ENCODE peak calls at places on chromosomes 13 and 19, in four cellular contexts. One of them, this sample, is unnamed. For H3K9me3, the result is how much of the 10 kb centered on the place peaks cover.

GRCh38 chr13:54337526-54337925 is 1308.9 kb downstream of the OLFM4 start:
- DNase-seq in A549: no peak
- DNase-seq in left lung: no peak
- DNase-seq in cardiac muscle cell: no peak
- DNase-seq in this sample: no peak

GRCh38 chr19:16627194-16627927 is 643 bp downstream of the MED26 start:
- DNase-seq in A549: peak
- DNase-seq in cardiac muscle cell: peak
- DNase-seq in left lung: peak
- DNase-seq in this sample: no peak

GRCh38 chr19:4120531-4120930 is 3.4 kb downstream of the MAP2K2 start:
- DNase-seq in left lung: no peak
- DNase-seq in cardiac muscle cell: no peak
- DNase-seq in A549: no peak
- DNase-seq in this sample: no peak

GRCh38 chr19:7550987-7551761 is 15.7 kb downstream of the PNPLA6 start:
- DNase-seq in left lung: peak
- DNase-seq in cardiac muscle cell: peak
- DNase-seq in A549: no peak
- DNase-seq in this sample: no peak

GRCh38 chr13:42420304-42420703 is 148.4 kb downstream of the AKAP11 start:
- DNase-seq in left lung: no peak
- DNase-seq in cardiac muscle cell: no peak
- DNase-seq in A549: no peak
- DNase-seq in this sample: no peak

GRCh38 chr13:23657056-23657455 is 86.8 kb downstream of the TNFRSF19 start:
- DNase-seq in A549: no peak
- DNase-seq in left lung: no peak
- DNase-seq in cardiac muscle cell: no peak
- DNase-seq in this sample: no peak

GRCh38 chr19:29264897-29265296 is 51.9 kb upstream of the UQCRFS1 start:
- DNase-seq in left lung: no peak
- DNase-seq in A549: no peak
- DNase-seq in cardiac muscle cell: no peak
- DNase-seq in this sample: no peak

GRCh38 chr13:49606747-49607648 is 21.3 kb upstream of the ARL11 start:
- DNase-seq in cardiac muscle cell: peak
- DNase-seq in A549: peak
- DNase-seq in left lung: peak
- DNase-seq in this sample: peak

GRCh38 chr13:46615888-46616531 is 63.0 kb downstream of the LRCH1 start:
- DNase-seq in cardiac muscle cell: no peak
- DNase-seq in A549: no peak
- DNase-seq in left lung: no peak
- DNase-seq in this sample: no peak

GRCh38 chr13:65638572-65639168 is 1591.5 kb downstream of the PCDH9 start:
- DNase-seq in A549: peak
- DNase-seq in cardiac muscle cell: peak
- DNase-seq in left lung: no peak
- DNase-seq in this sample: no peak

GRCh38 chr19:6616011-6616410 is 25.1 kb upstream of the CD70 start:
- DNase-seq in left lung: no peak
- DNase-seq in cardiac muscle cell: no peak
- DNase-seq in A549: no peak
- DNase-seq in this sample: no peak

GRCh38 chr19:39156230-39156890 is 30.8 kb downstream of the PAK4 start:
- DNase-seq in cardiac muscle cell: no peak
- DNase-seq in A549: no peak
- DNase-seq in left lung: peak
- DNase-seq in this sample: no peak

GRCh38 chr19:6752257-6753177 is 13.0 kb downstream of the TRIP10 start:
- DNase-seq in cardiac muscle cell: peak
- DNase-seq in A549: no peak
- DNase-seq in left lung: no peak
- DNase-seq in this sample: no peak

GRCh38 chr19:5628919-5629481 is 6.1 kb downstream of the SAFB start:
- DNase-seq in cardiac muscle cell: no peak
- DNase-seq in A549: no peak
- DNase-seq in left lung: no peak
- DNase-seq in this sample: no peak

GRCh38 chr19:56088454-56089215 is 32.5 kb downstream of the ZNF787 start:
- DNase-seq in left lung: no peak
- DNase-seq in cardiac muscle cell: no peak
- DNase-seq in A549: no peak
- DNase-seq in this sample: no peak

GRCh38 chr13:66689037-66689619 is 541.0 kb downstream of the PCDH9 start:
- DNase-seq in A549: no peak
- DNase-seq in cardiac muscle cell: peak
- DNase-seq in left lung: no peak
- DNase-seq in this sample: no peak

GRCh38 chr13:97395437-97396136 is 38.4 kb upstream of the RAP2A start:
- DNase-seq in cardiac muscle cell: no peak
- DNase-seq in left lung: no peak
- DNase-seq in A549: peak
- DNase-seq in this sample: no peak

GRCh38 chr19:7229735-7230134 is 64.5 kb downstream of the INSR start:
- DNase-seq in cardiac muscle cell: no peak
- DNase-seq in left lung: no peak
- DNase-seq in A549: no peak
- DNase-seq in this sample: no peak

GRCh38 chr13:113591750-113592149 is 7.2 kb downstream of the TFDP1 start:
- DNase-seq in left lung: no peak
- DNase-seq in cardiac muscle cell: no peak
- DNase-seq in A549: no peak
- DNase-seq in this sample: no peak

GRCh38 chr13:43686557-43686956 is 100.2 kb downstream of the ENOX1 start:
- DNase-seq in cardiac muscle cell: no peak
- DNase-seq in left lung: no peak
- DNase-seq in A549: peak
- DNase-seq in this sample: no peak

GRCh38 chr19:55088543-55089265 is 13.0 kb downstream of the EPS8L1 start:
- DNase-seq in cardiac muscle cell: peak
- DNase-seq in left lung: no peak
- DNase-seq in A549: peak
- DNase-seq in this sample: peak

DNA sequence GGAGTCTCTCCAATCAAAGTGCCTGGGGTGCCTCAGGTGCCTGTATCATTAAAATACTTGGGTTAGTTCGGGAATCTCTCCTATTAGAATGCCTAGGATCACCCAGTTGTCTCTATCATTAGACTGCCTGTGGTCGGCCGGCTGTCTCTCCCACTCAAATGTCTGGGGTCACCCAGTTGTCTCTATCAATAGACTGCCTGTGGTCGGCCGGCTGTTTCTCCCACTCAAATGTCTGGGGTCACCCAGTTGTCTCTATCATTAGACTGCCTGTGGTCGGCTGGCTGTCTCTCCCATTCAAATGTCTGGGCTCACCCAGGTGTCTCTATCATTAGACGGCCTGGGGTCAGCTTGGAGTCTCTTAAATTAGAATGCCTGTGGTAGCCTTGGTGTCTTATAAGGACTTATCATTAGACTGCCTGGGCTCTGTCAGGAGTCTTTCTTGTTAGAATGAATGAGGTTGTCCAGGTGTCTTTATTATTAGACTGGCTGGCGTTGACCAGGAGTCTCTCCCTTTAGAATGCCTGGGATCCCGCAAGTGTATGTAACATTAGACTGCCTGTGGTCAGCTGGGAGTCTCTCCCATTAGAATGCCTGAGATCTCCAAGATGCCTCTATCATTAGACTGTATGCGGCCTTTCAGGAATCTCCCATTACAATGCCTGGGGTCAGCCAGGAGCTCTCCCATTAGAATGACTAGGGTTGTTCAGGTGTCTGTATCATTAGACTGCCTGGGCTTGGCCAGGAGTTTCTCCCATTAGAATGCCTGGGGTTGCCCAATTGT is 1555.5 kb downstream of the UQCRFS1 start:
- DNase-seq in left lung: no peak
- DNase-seq in A549: no peak
- DNase-seq in cardiac muscle cell: no peak
- DNase-seq in this sample: no peak
- H3K9me3 ChIP-seq in left lung: under half
- H3K9me3 ChIP-seq in A549: under half
- H3K9me3 ChIP-seq in cardiac muscle cell: under half
- H3K9me3 ChIP-seq in this sample: under half

DNA sequence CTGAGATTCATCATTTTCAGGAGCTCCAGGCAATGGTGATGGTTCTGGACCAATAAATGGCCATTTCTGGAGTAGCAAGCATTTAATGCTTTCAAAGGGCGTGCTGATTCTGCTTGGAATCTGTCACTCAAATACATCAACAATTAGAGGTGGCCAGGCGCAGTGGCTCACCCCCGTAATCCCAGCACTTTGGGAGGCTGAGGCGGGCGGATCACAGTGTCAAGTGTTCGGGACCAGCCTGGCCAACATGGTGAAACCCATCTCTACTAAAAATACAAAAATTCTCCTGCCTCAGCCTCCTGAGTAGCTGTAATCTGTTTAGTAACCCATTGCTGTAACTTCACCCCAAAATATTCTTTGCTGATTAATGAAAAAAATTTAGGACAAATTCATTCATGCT is 1574.2 kb downstream of the EFNB2 start:
- DNase-seq in left lung: no peak
- DNase-seq in A549: no peak
- DNase-seq in cardiac muscle cell: no peak
- DNase-seq in this sample: no peak
- H3K9me3 ChIP-seq in left lung: under half
- H3K9me3 ChIP-seq in A549: under half
- H3K9me3 ChIP-seq in cardiac muscle cell: under half
- H3K9me3 ChIP-seq in this sample: under half

GRCh38 chr19:8815780-8816179 is 16.3 kb downstream of the ZNF558 start:
- DNase-seq in A549: no peak
- DNase-seq in cardiac muscle cell: no peak
- DNase-seq in left lung: no peak
- DNase-seq in this sample: no peak

GRCh38 chr19:8811315-8812172 is 20.6 kb downstream of the ZNF558 start:
- DNase-seq in left lung: no peak
- DNase-seq in cardiac muscle cell: no peak
- DNase-seq in A549: no peak
- DNase-seq in this sample: no peak

GRCh38 chr19:8814176-8814575 is 17.9 kb downstream of the ZNF558 start:
- DNase-seq in left lung: no peak
- DNase-seq in A549: no peak
- DNase-seq in cardiac muscle cell: no peak
- DNase-seq in this sample: no peak
- H3K9me3 ChIP-seq in left lung: under half
- H3K9me3 ChIP-seq in A549: half or more
- H3K9me3 ChIP-seq in cardiac muscle cell: under half
- H3K9me3 ChIP-seq in this sample: half or more

GRCh38 chr19:36894849-36895383 is 21.2 kb downstream of the ZNF829 start:
- DNase-seq in left lung: no peak
- DNase-seq in A549: no peak
- DNase-seq in cardiac muscle cell: no peak
- DNase-seq in this sample: no peak

GRCh38 chr19:36891768-36892357 is 24.2 kb downstream of the ZNF829 start:
- DNase-seq in cardiac muscle cell: no peak
- DNase-seq in A549: no peak
- DNase-seq in left lung: no peak
- DNase-seq in this sample: no peak
- H3K9me3 ChIP-seq in cardiac muscle cell: under half
- H3K9me3 ChIP-seq in A549: half or more
- H3K9me3 ChIP-seq in left lung: under half
- H3K9me3 ChIP-seq in this sample: half or more

GRCh38 chr19:58428617-58429016 is 11.3 kb downstream of the ZNF132 start:
- DNase-seq in cardiac muscle cell: no peak
- DNase-seq in A549: no peak
- DNase-seq in left lung: no peak
- DNase-seq in this sample: no peak
- H3K9me3 ChIP-seq in cardiac muscle cell: under half
- H3K9me3 ChIP-seq in A549: half or more
- H3K9me3 ChIP-seq in left lung: under half
- H3K9me3 ChIP-seq in this sample: under half

GRCh38 chr19:52069653-52070052 is 21.0 kb upstream of the ZNF432 start:
- DNase-seq in left lung: no peak
- DNase-seq in cardiac muscle cell: no peak
- DNase-seq in A549: no peak
- DNase-seq in this sample: no peak

GRCh38 chr19:52065399-52065798 is 16.8 kb upstream of the ZNF432 start:
- DNase-seq in A549: no peak
- DNase-seq in cardiac muscle cell: no peak
- DNase-seq in left lung: no peak
- DNase-seq in this sample: no peak

GRCh38 chr19:52066258-52066866 is 17.7 kb upstream of the ZNF432 start:
- DNase-seq in A549: no peak
- DNase-seq in left lung: no peak
- DNase-seq in cardiac muscle cell: no peak
- DNase-seq in this sample: no peak

DNA sequence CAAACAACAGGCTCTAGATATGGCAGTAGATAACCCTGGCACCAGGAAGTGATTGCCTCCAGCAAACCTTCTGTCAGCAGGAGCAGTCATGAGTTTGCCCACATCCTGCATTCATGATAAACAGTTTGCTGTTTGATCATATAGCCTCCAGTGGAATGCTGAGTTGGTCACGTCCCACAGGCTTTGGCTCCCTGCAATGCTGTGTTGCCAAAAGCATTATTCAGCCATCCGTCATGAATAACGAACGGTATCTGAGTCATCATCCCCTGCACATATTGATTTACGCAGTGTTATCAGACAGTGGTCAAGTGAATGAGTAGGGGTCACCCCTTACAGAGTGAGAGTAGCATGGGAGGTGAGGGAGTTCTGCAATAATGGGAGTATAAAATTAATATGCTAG is 21.9 kb upstream of the ZNF432 start:
- DNase-seq in left lung: no peak
- DNase-seq in A549: no peak
- DNase-seq in cardiac muscle cell: no peak
- DNase-seq in this sample: no peak
- H3K9me3 ChIP-seq in left lung: under half
- H3K9me3 ChIP-seq in A549: half or more
- H3K9me3 ChIP-seq in cardiac muscle cell: under half
- H3K9me3 ChIP-seq in this sample: half or more

GRCh38 chr19:41589371-41589770 is 13.4 kb downstream of the CEACAM21 start:
- DNase-seq in left lung: no peak
- DNase-seq in A549: no peak
- DNase-seq in cardiac muscle cell: no peak
- DNase-seq in this sample: no peak
- H3K9me3 ChIP-seq in left lung: under half
- H3K9me3 ChIP-seq in A549: under half
- H3K9me3 ChIP-seq in cardiac muscle cell: under half
- H3K9me3 ChIP-seq in this sample: under half

DNA sequence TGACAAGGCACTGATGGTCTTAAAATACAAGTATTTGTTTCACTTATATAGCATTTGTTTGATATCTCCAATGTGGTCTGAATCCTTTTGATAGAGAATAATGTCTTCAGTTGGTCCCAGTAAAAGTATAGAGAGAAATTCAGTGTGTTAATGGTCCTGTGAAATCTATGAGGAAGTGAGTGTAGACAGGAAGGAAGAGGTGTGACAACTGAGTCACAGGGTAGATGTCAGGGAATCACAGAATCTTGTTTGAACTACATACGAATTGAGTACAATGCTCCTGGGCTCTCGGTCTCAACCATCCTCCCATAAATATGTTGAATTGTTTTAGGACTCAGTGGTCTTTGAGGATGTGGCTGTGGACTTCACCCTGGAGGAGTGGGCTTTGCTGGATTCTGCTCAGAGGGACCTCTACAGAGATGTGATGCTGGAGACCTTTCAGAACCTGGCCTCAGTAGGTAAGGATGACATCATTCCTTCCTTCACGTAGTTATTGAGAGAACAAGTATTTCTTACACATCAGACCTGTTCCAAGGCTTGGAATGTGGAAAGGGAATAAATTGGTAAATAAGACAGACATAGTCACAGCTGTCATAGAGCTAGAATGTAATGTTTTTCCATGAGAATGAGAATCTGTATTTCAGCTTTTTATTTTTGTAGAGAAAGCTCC is 9.1 kb downstream of the ZNF555 start:
- DNase-seq in A549: no peak
- DNase-seq in cardiac muscle cell: no peak
- DNase-seq in left lung: no peak
- DNase-seq in this sample: no peak
- H3K9me3 ChIP-seq in A549: half or more
- H3K9me3 ChIP-seq in cardiac muscle cell: under half
- H3K9me3 ChIP-seq in left lung: under half
- H3K9me3 ChIP-seq in this sample: under half

This sample was measured in T-helper 17 cell.